ENCODE peak calls at places on chromosomes 12 and 14, in four cellular contexts. Z is GM20000, X is transverse colon, C is progenitor cell of endocrine pancreas. Y is an unnamed sample.

GRCh38 chr12:73413051-73413450 is 1124.6 kb upstream of the ATXN7L3B start:
- DNase-seq in Z (no peak), X (no peak), C (no peak), Y (no peak)

GRCh38 chr12:50351120-50352043 is 45.0 kb downstream of the FAM186A start:
- DNase-seq in Z (no peak), X (peak; percentile 24), C (no peak), Y (no peak)

GRCh38 chr14:95533391-95533821 is 1.4 kb upstream of the GLRX5 start:
- DNase-seq in Z (no peak), X (no peak), C (no peak), Y (no peak)

GRCh38 chr12:70154960-70155589 is 88.2 kb upstream of the CNOT2 start:
- DNase-seq in Z (no peak), X (no peak), C (no peak), Y (no peak)

GRCh38 chr12:57242329-57242690 is 8.7 kb downstream of the STAC3 start:
- DNase-seq in Z (no peak), X (peak; percentile 56), C (no peak), Y (no peak)

GRCh38 chr12:130431176-130431575 is 93.5 kb downstream of the PIWIL1 start:
- DNase-seq in Z (no peak), X (no peak), C (no peak), Y (no peak)

GRCh38 chr12:124509676-124510300 is 57.6 kb downstream of the NCOR2 start:
- DNase-seq in Z (no peak), X (peak; percentile 55), C (no peak), Y (no peak)

GRCh38 chr14:89466460-89466859 is 49.4 kb upstream of the FOXN3 start:
- DNase-seq in Z (peak; percentile 18), X (no peak), C (no peak), Y (peak; percentile 63)

GRCh38 chr14:54718046-54718445 is 151.1 kb downstream of the SAMD4A start:
- DNase-seq in Z (no peak), X (no peak), C (no peak), Y (no peak)

GRCh38 chr12:56599797-56600196 is 30.3 kb downstream of the BAZ2A start:
- DNase-seq in Z (no peak), X (no peak), C (no peak), Y (no peak)

GRCh38 chr12:113049976-113050742 is 6.4 kb upstream of the DTX1 start:
- DNase-seq in Z (peak; percentile 63), X (peak; percentile 33), C (no peak), Y (peak; percentile 71)

GRCh38 chr12:34607520-34608195 is 585.4 kb downstream of the ALG10 start:
- DNase-seq in Z (no peak), X (no peak), C (no peak), Y (no peak)

GRCh38 chr12:32309811-32310755 is 89.3 kb upstream of the FGD4 start:
- DNase-seq in Z (no peak), X (no peak), C (no peak), Y (no peak)

GRCh38 chr14:61603736-61604135 is 91.6 kb upstream of the HIF1A start:
- DNase-seq in Z (no peak), X (no peak), C (no peak), Y (no peak)

GRCh38 chr14:24051162-24051788 is 534 bp upstream of the CARMIL3 start:
- DNase-seq in Z (no peak), X (peak; percentile 52), C (no peak), Y (no peak)

GRCh38 chr14:102683399-102684275 is 91.2 kb downstream of the RCOR1 start:
- DNase-seq in Z (no peak), X (peak; percentile 51), C (no peak), Y (no peak)

GRCh38 chr14:104799657-104800599 is 973 bp upstream of the ZBTB42 start:
- DNase-seq in Z (peak; percentile 98), X (peak; percentile 92), C (peak; percentile 84), Y (peak; percentile 95)

GRCh38 chr12:9002335-9002734 is 13.0 kb downstream of the KLRG1 start:
- DNase-seq in Z (no peak), X (no peak), C (no peak), Y (no peak)

GRCh38 chr12:100651694-100652093 is 78.2 kb downstream of the GAS2L3 start:
- DNase-seq in Z (no peak), X (no peak), C (no peak), Y (no peak)
- TF ChIP-seq CTCF in Z (no peak), X (no peak), C (no peak), Y (no peak)

GRCh38 chr14:87065366-87065765 is 927.6 kb downstream of the GALC start:
- DNase-seq in Z (no peak), X (no peak), C (no peak), Y (no peak)

GRCh38 chr14:87063181-87063580 is 929.8 kb downstream of the GALC start:
- DNase-seq in Z (no peak), X (no peak), C (no peak), Y (no peak)

GRCh38 chr14:87067597-87067996 is 925.4 kb downstream of the GALC start:
- DNase-seq in Z (no peak), X (no peak), C (no peak), Y (no peak)

GRCh38 chr14:87067061-87067460 is 925.9 kb downstream of the GALC start:
- DNase-seq in Z (no peak), X (no peak), C (no peak), Y (no peak)

DNA sequence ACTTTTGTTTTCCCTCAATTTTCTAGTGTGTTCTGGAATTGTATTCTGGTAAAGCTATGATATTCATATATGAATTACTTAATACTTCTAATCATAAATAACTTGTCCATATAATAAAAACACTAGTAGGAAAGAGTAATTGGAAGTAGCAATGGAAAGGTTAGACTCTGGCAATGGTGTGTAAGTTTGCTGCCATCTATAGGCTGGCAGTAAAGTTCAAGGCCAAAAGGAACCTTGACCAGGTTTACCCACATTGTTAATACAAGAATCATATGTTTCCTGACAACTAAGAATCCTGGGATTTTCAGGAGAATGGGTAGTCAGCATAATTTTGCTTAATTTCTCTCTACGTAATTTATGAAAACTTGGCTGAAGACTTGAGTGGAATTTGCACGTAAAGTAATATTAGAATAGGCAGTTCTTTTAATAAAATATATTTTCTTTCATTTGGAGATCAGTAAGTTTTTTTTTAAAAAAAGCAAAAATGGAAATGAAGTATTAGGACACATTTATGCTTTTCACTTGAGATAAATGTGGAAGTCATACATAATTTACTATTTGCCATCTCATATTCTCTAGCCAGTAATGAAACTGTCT is 926.7 kb downstream of the GALC start:
- DNase-seq in Z (no peak), X (no peak), C (no peak), Y (no peak)
- TF ChIP-seq CTCF in Z (no peak), X (no peak), C (peak; percentile 59), Y (no peak)

DNA sequence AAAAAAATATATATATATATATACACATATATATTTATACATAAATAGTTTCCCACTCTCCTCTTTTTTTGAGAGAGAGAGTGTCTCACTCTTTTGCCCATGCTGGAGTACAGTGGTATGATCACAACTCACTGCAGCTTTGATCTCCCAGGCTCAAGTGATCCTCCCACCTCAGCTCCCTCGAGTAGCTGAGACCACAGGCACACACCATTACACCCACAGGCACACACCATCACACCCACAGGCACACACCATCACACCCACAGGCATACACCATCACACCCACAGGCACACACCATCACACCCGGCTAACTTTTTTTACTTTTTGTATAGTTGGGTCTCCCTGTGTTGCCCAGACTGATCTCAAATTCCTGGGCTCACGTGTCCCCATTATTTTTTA is 14.1 kb upstream of the GAPDH start:
- DNase-seq in Z (no peak), X (no peak), C (no peak), Y (no peak)
- TF ChIP-seq CTCF in Z (no peak), X (no peak), C (no peak), Y (no peak)

GRCh38 chr12:6044082-6044481 is 80.4 kb downstream of the VWF start:
- DNase-seq in Z (no peak), X (no peak), C (no peak), Y (no peak)
- TF ChIP-seq CTCF in Z (no peak), X (no peak), C (no peak), Y (no peak)

DNA sequence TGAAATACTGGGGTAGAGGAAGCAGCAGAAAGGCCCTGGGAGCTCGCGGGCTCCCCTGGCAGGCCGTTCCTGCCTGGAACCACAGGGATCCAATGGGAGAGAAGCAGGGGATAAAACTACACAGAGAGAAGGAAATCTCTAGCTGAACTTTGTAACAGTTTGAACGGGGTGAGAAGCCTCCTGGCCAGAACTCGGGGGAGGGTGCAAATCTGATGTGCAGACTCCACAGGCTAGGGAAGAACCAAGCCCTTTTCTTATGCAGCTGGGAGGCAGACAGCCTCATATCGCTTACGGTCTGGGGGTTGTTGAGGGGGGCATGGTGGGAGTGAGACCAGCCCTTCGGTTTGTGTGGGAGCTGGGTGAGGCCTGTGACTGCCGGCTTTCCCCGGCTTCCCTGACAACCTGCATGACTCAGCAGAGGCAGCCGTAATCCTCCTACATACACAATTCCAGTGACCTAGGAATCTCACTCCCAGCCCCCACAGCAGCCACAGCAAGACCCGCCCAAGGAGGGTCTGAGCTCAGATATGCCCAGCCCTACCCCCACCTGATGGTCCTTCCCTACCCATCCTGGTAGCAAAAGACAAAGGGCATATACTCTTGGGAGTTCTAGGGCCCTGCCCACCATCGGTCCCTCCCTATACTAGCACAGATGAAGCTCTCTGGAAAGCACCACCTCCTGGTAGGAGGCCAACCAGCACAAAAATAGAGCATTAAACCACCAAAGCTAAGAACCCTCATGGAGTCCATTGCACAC is 143.0 kb downstream of the TMTC1 start:
- DNase-seq in Z (no peak), X (no peak), C (peak; percentile 30), Y (peak; percentile 65)
- TF ChIP-seq CTCF in Z (no peak), X (no peak), C (peak; percentile 32), Y (peak; percentile 45)

GRCh38 chr14:38208825-38209562 is 1.3 kb downstream of the SSTR1 start:
- DNase-seq in Z (no peak), X (peak; percentile 83), C (peak; percentile 52), Y (peak; percentile 91)
- TF ChIP-seq CTCF in Z (no peak), X (peak; percentile 12), C (peak; percentile 49), Y (peak; percentile 52)

GRCh38 chr12:117227000-117227653 is 36.9 kb upstream of the FBXO21 start:
- DNase-seq in Z (no peak), X (no peak), C (no peak), Y (no peak)

GRCh38 chr12:117234441-117234840 is 44.2 kb upstream of the FBXO21 start:
- DNase-seq in Z (no peak), X (no peak), C (no peak), Y (no peak)

GRCh38 chr12:117235261-117235660 is 45.0 kb upstream of the FBXO21 start:
- DNase-seq in Z (no peak), X (no peak), C (no peak), Y (no peak)

GRCh38 chr12:117228239-117228638 is 38.0 kb upstream of the FBXO21 start:
- DNase-seq in Z (no peak), X (no peak), C (no peak), Y (no peak)

DNA sequence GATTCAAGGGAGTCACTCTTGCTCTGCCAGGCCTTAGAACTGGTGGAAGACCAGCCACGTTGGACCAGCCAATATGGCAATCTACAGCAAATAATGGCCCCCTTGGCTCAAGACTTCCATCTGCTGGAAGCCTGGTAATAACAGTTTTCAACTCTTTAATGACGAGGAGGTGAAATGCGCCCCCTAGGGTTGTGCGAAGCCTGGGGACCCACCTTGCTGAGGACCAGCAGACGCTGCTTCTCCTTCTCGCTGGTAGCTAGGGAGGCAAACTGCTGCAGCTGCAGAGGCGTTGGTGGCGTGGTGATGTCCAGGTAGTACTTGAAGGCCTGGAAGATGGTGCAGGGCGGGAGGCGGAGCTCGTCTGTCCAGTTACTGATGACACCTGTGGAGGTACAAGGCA is 41.5 kb upstream of the FBXO21 start:
- DNase-seq in Z (no peak), X (no peak), C (no peak), Y (no peak)
- TF ChIP-seq CTCF in Z (no peak), X (no peak), C (no peak), Y (no peak)

Y was measured in Peyer's patch.